ENCODE peak calls at places on chromosomes 1 and 21, in ten cellular contexts. One of them, this sample, is unnamed.

GRCh38 chr1:115274467-115274866 is 63.6 kb downstream of the NGF start:
- DNase-seq in iris pigment epithelial cell: no peak
- DNase-seq in H54: no peak
- DNase-seq in mesothelial cell of epicardium: no peak
- DNase-seq in SK-N-DZ: no peak
- DNase-seq in stimulated activated CD4-positive, alpha-beta T cell treated with anti-CD3 and anti-CD28 coated beads, Interleukin-1b, Interleukin-23, amount 100 ng/mL, for 48 hours: no peak
- DNase-seq in psoas muscle: no peak
- DNase-seq in foreskin fibroblast: no peak
- DNase-seq in HCT116: no peak
- DNase-seq in spleen: no peak
- DNase-seq in this sample: no peak

GRCh38 chr1:6580588-6581270 is 935 bp downstream of the ZBTB48 start:
- DNase-seq in iris pigment epithelial cell: peak
- DNase-seq in H54: no peak
- DNase-seq in mesothelial cell of epicardium: no peak
- DNase-seq in SK-N-DZ: no peak
- DNase-seq in stimulated activated CD4-positive, alpha-beta T cell treated with anti-CD3 and anti-CD28 coated beads, Interleukin-1b, Interleukin-23, amount 100 ng/mL, for 48 hours: no peak
- DNase-seq in psoas muscle: peak
- DNase-seq in foreskin fibroblast: no peak
- DNase-seq in HCT116: no peak
- DNase-seq in spleen: peak
- DNase-seq in this sample: no peak

GRCh38 chr1:53641481-53642214 is 97.3 kb downstream of the GLIS1 start:
- DNase-seq in iris pigment epithelial cell: no peak
- DNase-seq in H54: no peak
- DNase-seq in mesothelial cell of epicardium: peak
- DNase-seq in SK-N-DZ: peak
- DNase-seq in stimulated activated CD4-positive, alpha-beta T cell treated with anti-CD3 and anti-CD28 coated beads, Interleukin-1b, Interleukin-23, amount 100 ng/mL, for 48 hours: no peak
- DNase-seq in psoas muscle: no peak
- DNase-seq in foreskin fibroblast: no peak
- DNase-seq in HCT116: no peak
- DNase-seq in spleen: peak
- DNase-seq in this sample: peak

GRCh38 chr1:210800756-210801155 is 333.2 kb downstream of the KCNH1 start:
- DNase-seq in iris pigment epithelial cell: no peak
- DNase-seq in H54: no peak
- DNase-seq in mesothelial cell of epicardium: no peak
- DNase-seq in SK-N-DZ: no peak
- DNase-seq in stimulated activated CD4-positive, alpha-beta T cell treated with anti-CD3 and anti-CD28 coated beads, Interleukin-1b, Interleukin-23, amount 100 ng/mL, for 48 hours: no peak
- DNase-seq in psoas muscle: no peak
- DNase-seq in foreskin fibroblast: no peak
- DNase-seq in HCT116: no peak
- DNase-seq in spleen: no peak
- DNase-seq in this sample: no peak

GRCh38 chr1:82801151-82801550 is 1000.4 kb downstream of the ADGRL2 start:
- DNase-seq in iris pigment epithelial cell: no peak
- DNase-seq in H54: no peak
- DNase-seq in mesothelial cell of epicardium: no peak
- DNase-seq in SK-N-DZ: no peak
- DNase-seq in stimulated activated CD4-positive, alpha-beta T cell treated with anti-CD3 and anti-CD28 coated beads, Interleukin-1b, Interleukin-23, amount 100 ng/mL, for 48 hours: no peak
- DNase-seq in psoas muscle: no peak
- DNase-seq in foreskin fibroblast: no peak
- DNase-seq in HCT116: no peak
- DNase-seq in spleen: no peak
- DNase-seq in this sample: no peak

GRCh38 chr21:28671549-28672195 is 321.0 kb downstream of the LTN1 start:
- DNase-seq in iris pigment epithelial cell: no peak
- DNase-seq in H54: no peak
- DNase-seq in mesothelial cell of epicardium: no peak
- DNase-seq in SK-N-DZ: no peak
- DNase-seq in stimulated activated CD4-positive, alpha-beta T cell treated with anti-CD3 and anti-CD28 coated beads, Interleukin-1b, Interleukin-23, amount 100 ng/mL, for 48 hours: no peak
- DNase-seq in psoas muscle: no peak
- DNase-seq in foreskin fibroblast: peak
- DNase-seq in HCT116: no peak
- DNase-seq in spleen: no peak
- DNase-seq in this sample: no peak

GRCh38 chr21:45228171-45228641 is 59.5 kb downstream of the POFUT2 start:
- DNase-seq in iris pigment epithelial cell: peak
- DNase-seq in H54: peak
- DNase-seq in mesothelial cell of epicardium: no peak
- DNase-seq in SK-N-DZ: no peak
- DNase-seq in stimulated activated CD4-positive, alpha-beta T cell treated with anti-CD3 and anti-CD28 coated beads, Interleukin-1b, Interleukin-23, amount 100 ng/mL, for 48 hours: peak
- DNase-seq in psoas muscle: no peak
- DNase-seq in foreskin fibroblast: peak
- DNase-seq in HCT116: peak
- DNase-seq in spleen: no peak
- DNase-seq in this sample: peak

GRCh38 chr1:46003315-46003714 is 129.1 kb downstream of the PIK3R3 start:
- DNase-seq in iris pigment epithelial cell: no peak
- DNase-seq in H54: no peak
- DNase-seq in mesothelial cell of epicardium: no peak
- DNase-seq in SK-N-DZ: no peak
- DNase-seq in stimulated activated CD4-positive, alpha-beta T cell treated with anti-CD3 and anti-CD28 coated beads, Interleukin-1b, Interleukin-23, amount 100 ng/mL, for 48 hours: no peak
- DNase-seq in psoas muscle: peak
- DNase-seq in foreskin fibroblast: no peak
- DNase-seq in HCT116: no peak
- DNase-seq in spleen: no peak
- DNase-seq in this sample: no peak

GRCh38 chr21:31509108-31510017 is 150.1 kb upstream of the SOD1 start:
- DNase-seq in iris pigment epithelial cell: peak
- DNase-seq in H54: peak
- DNase-seq in mesothelial cell of epicardium: no peak
- DNase-seq in SK-N-DZ: no peak
- DNase-seq in stimulated activated CD4-positive, alpha-beta T cell treated with anti-CD3 and anti-CD28 coated beads, Interleukin-1b, Interleukin-23, amount 100 ng/mL, for 48 hours: peak
- DNase-seq in psoas muscle: no peak
- DNase-seq in foreskin fibroblast: no peak
- DNase-seq in HCT116: peak
- DNase-seq in spleen: no peak
- DNase-seq in this sample: peak

GRCh38 chr1:47208374-47208850 is 18.6 kb upstream of the PDZK1IP1 start:
- DNase-seq in iris pigment epithelial cell: no peak
- DNase-seq in H54: no peak
- DNase-seq in mesothelial cell of epicardium: no peak
- DNase-seq in SK-N-DZ: no peak
- DNase-seq in stimulated activated CD4-positive, alpha-beta T cell treated with anti-CD3 and anti-CD28 coated beads, Interleukin-1b, Interleukin-23, amount 100 ng/mL, for 48 hours: no peak
- DNase-seq in psoas muscle: no peak
- DNase-seq in foreskin fibroblast: no peak
- DNase-seq in HCT116: no peak
- DNase-seq in spleen: peak
- DNase-seq in this sample: no peak

GRCh38 chr1:246450485-246451251 is 56.4 kb downstream of the SMYD3 start:
- DNase-seq in iris pigment epithelial cell: peak
- DNase-seq in H54: peak
- DNase-seq in mesothelial cell of epicardium: no peak
- DNase-seq in SK-N-DZ: no peak
- DNase-seq in stimulated activated CD4-positive, alpha-beta T cell treated with anti-CD3 and anti-CD28 coated beads, Interleukin-1b, Interleukin-23, amount 100 ng/mL, for 48 hours: no peak
- DNase-seq in psoas muscle: no peak
- DNase-seq in foreskin fibroblast: peak
- DNase-seq in HCT116: peak
- DNase-seq in spleen: no peak
- DNase-seq in this sample: no peak

GRCh38 chr1:18191037-18191867 is 83.7 kb downstream of the IGSF21 start:
- DNase-seq in iris pigment epithelial cell: no peak
- DNase-seq in H54: no peak
- DNase-seq in mesothelial cell of epicardium: no peak
- DNase-seq in SK-N-DZ: no peak
- DNase-seq in stimulated activated CD4-positive, alpha-beta T cell treated with anti-CD3 and anti-CD28 coated beads, Interleukin-1b, Interleukin-23, amount 100 ng/mL, for 48 hours: no peak
- DNase-seq in psoas muscle: no peak
- DNase-seq in foreskin fibroblast: no peak
- DNase-seq in HCT116: no peak
- DNase-seq in spleen: no peak
- DNase-seq in this sample: no peak

GRCh38 chr21:25573409-25574206 is 33.7 kb downstream of the MRPL39 start:
- DNase-seq in iris pigment epithelial cell: peak
- DNase-seq in H54: peak
- DNase-seq in mesothelial cell of epicardium: no peak
- DNase-seq in SK-N-DZ: no peak
- DNase-seq in stimulated activated CD4-positive, alpha-beta T cell treated with anti-CD3 and anti-CD28 coated beads, Interleukin-1b, Interleukin-23, amount 100 ng/mL, for 48 hours: peak
- DNase-seq in psoas muscle: no peak
- DNase-seq in foreskin fibroblast: peak
- DNase-seq in HCT116: peak
- DNase-seq in spleen: no peak
- DNase-seq in this sample: no peak

GRCh38 chr1:219518168-219518905 is 94.6 kb downstream of the ZC3H11B start:
- DNase-seq in iris pigment epithelial cell: peak
- DNase-seq in H54: peak
- DNase-seq in mesothelial cell of epicardium: no peak
- DNase-seq in SK-N-DZ: peak
- DNase-seq in stimulated activated CD4-positive, alpha-beta T cell treated with anti-CD3 and anti-CD28 coated beads, Interleukin-1b, Interleukin-23, amount 100 ng/mL, for 48 hours: no peak
- DNase-seq in psoas muscle: no peak
- DNase-seq in foreskin fibroblast: peak
- DNase-seq in HCT116: no peak
- DNase-seq in spleen: no peak
- DNase-seq in this sample: no peak

GRCh38 chr1:162502928-162503327 is 5.3 kb downstream of the UHMK1 start:
- DNase-seq in iris pigment epithelial cell: peak
- DNase-seq in H54: no peak
- DNase-seq in mesothelial cell of epicardium: no peak
- DNase-seq in SK-N-DZ: no peak
- DNase-seq in stimulated activated CD4-positive, alpha-beta T cell treated with anti-CD3 and anti-CD28 coated beads, Interleukin-1b, Interleukin-23, amount 100 ng/mL, for 48 hours: no peak
- DNase-seq in psoas muscle: no peak
- DNase-seq in foreskin fibroblast: peak
- DNase-seq in HCT116: no peak
- DNase-seq in spleen: no peak
- DNase-seq in this sample: no peak

GRCh38 chr1:24640288-24640687 is 2.8 kb upstream of the SRRM1 start:
- DNase-seq in iris pigment epithelial cell: no peak
- DNase-seq in H54: no peak
- DNase-seq in mesothelial cell of epicardium: no peak
- DNase-seq in SK-N-DZ: no peak
- DNase-seq in stimulated activated CD4-positive, alpha-beta T cell treated with anti-CD3 and anti-CD28 coated beads, Interleukin-1b, Interleukin-23, amount 100 ng/mL, for 48 hours: no peak
- DNase-seq in psoas muscle: no peak
- DNase-seq in foreskin fibroblast: no peak
- DNase-seq in HCT116: no peak
- DNase-seq in spleen: no peak
- DNase-seq in this sample: no peak